ENCODE peak calls at places on chromosome 16, in seven cellular contexts. X is left ventricle myocardium inferior; S is thoracic aorta; Y is ureter; R is fibroblast of mammary gland; M is stimulated activated CD4-positive, alpha-beta T cell treated with anti-CD3 and anti-CD28 coated beads, Interleukin-1b, Interleukin-23, amount 100 ng/mL, for 24 hours; L is BJ. D is an unnamed sample.

GRCh38 chr16:57403965-57404817 is at the start of gene CCL17:
- DNase-seq in X (no peak), L (no peak), R (no peak), S (no peak), M (no peak), Y (no peak), D (no peak)

GRCh38 chr16:56874800-56875199 is 9.8 kb downstream of the SLC12A3 start:
- DNase-seq in R (no peak), Y (no peak), L (peak), M (no peak), S (no peak), X (no peak), D (no peak)

GRCh38 chr16:56932588-56933265 is 785 bp downstream of the HERPUD1 start:
- DNase-seq in R (peak), S (peak), X (peak), Y (peak), L (no peak), M (no peak), D (peak)

GRCh38 chr16:30805056-30805369 is 18.0 kb upstream of the ZNF629 start:
- DNase-seq in R (no peak), M (no peak), Y (no peak), S (no peak), L (no peak), X (no peak), D (no peak)

GRCh38 chr16:81929841-81930240 is 81.4 kb downstream of the SDR42E1 start:
- DNase-seq in S (no peak), X (no peak), M (no peak), Y (peak), L (no peak), R (no peak), D (no peak)

GRCh38 chr16:2468725-2469398 is 2.2 kb upstream of the NTN3 start:
- DNase-seq in M (no peak), L (no peak), Y (no peak), X (no peak), R (no peak), S (no peak), D (peak)

GRCh38 chr16:56600398-56600999 is 7.9 kb upstream of the MT2A start:
- DNase-seq in R (peak), X (no peak), M (no peak), Y (no peak), L (no peak), S (no peak), D (no peak)

GRCh38 chr16:81366316-81366932 is 51.7 kb downstream of the GAN start:
- DNase-seq in L (no peak), M (no peak), X (no peak), S (no peak), R (peak), Y (no peak), D (no peak)

GRCh38 chr16:969508-970378 is 1.0 kb downstream of the LMF1 start:
- DNase-seq in X (peak), Y (no peak), R (peak), M (no peak), S (no peak), L (no peak), D (peak)

GRCh38 chr16:51302042-51302441 is 151.0 kb upstream of the SALL1 start:
- DNase-seq in S (no peak), M (no peak), X (no peak), R (no peak), Y (no peak), L (peak), D (no peak)

GRCh38 chr16:26985100-26986065 is 81.3 kb upstream of the C16orf82 start:
- DNase-seq in S (no peak), Y (no peak), M (no peak), L (no peak), X (no peak), R (no peak), D (peak)

GRCh38 chr16:17224859-17225258 is 245.9 kb downstream of the XYLT1 start:
- DNase-seq in R (peak), M (no peak), L (peak), S (peak), Y (peak), X (peak), D (no peak)

GRCh38 chr16:4111748-4112696 is 4.2 kb downstream of the ADCY9 start:
- DNase-seq in Y (no peak), L (no peak), M (no peak), X (no peak), R (peak), S (no peak), D (no peak)

GRCh38 chr16:75621170-75621477 is 2.0 kb downstream of the ADAT1 start:
- DNase-seq in M (no peak), S (no peak), Y (no peak), L (peak), R (peak), X (no peak), D (no peak)

GRCh38 chr16:66894948-66895696 is 14.8 kb downstream of the PDP2 start:
- DNase-seq in X (peak), R (peak), S (no peak), M (no peak), L (no peak), Y (peak), D (no peak)

GRCh38 chr16:88936008-88936912 is 40.7 kb downstream of the CBFA2T3 start:
- DNase-seq in X (peak), Y (no peak), R (no peak), S (no peak), L (no peak), M (no peak), D (no peak)

GRCh38 chr16:2776500-2777139 is 460 bp downstream of the ELOB start:
- DNase-seq in R (no peak), L (no peak), X (no peak), M (no peak), Y (no peak), S (no peak), D (no peak)

GRCh38 chr16:66952430-66953139 is 8.5 kb upstream of the CES3 start:
- DNase-seq in M (no peak), S (no peak), Y (no peak), R (no peak), X (no peak), L (no peak), D (no peak)